ENCODE peak calls at places on chromosomes 13 and 19, in six cellular contexts. U, X, T, K, V and P are unnamed samples.

GRCh38 chr19:11964496-11964857 is 363 bp upstream of the ZNF763 start:
- DNase-seq in K (no peak), V (no peak), X (no peak), U (no peak), T (no peak), P (no peak)

GRCh38 chr13:50375792-50376191 is 360.5 kb downstream of the KCNRG start:
- DNase-seq in V (no peak), K (no peak), X (no peak), T (no peak), U (no peak), P (no peak)

GRCh38 chr13:95222733-95223018 is 78.6 kb downstream of the ABCC4 start:
- DNase-seq in X (no peak), K (no peak), V (no peak), U (no peak), T (no peak), P (no peak)

GRCh38 chr19:7397687-7398086 is 49.0 kb downstream of the ARHGEF18 start:
- DNase-seq in V (no peak), X (no peak), T (peak), K (no peak), U (no peak), P (no peak)

GRCh38 chr19:31378404-31378803 is 29.2 kb upstream of the TSHZ3 start:
- DNase-seq in K (no peak), V (no peak), U (no peak), T (peak), X (no peak), P (no peak)

GRCh38 chr13:101535192-101535746 is 82.8 kb downstream of the ITGBL1 start:
- DNase-seq in X (no peak), V (no peak), U (no peak), K (no peak), T (no peak), P (no peak)

GRCh38 chr13:111168116-111168515 is 53.0 kb downstream of the ARHGEF7 start:
- DNase-seq in V (no peak), K (no peak), U (no peak), T (no peak), X (no peak), P (no peak)

GRCh38 chr13:109813663-109814062 is 27.3 kb upstream of the IRS2 start:
- DNase-seq in T (no peak), K (no peak), V (no peak), U (no peak), X (no peak), P (no peak)

GRCh38 chr19:3369337-3370213 is 3.2 kb downstream of the NFIC start:
- DNase-seq in X (peak), U (peak), T (no peak), K (no peak), V (no peak), P (peak)

GRCh38 chr13:37144661-37145060 is 39.2 kb upstream of the CSNK1A1L start:
- DNase-seq in T (no peak), X (no peak), K (no peak), U (no peak), V (no peak), P (no peak)

GRCh38 chr13:44837250-44837649 is 152.0 kb downstream of the NUFIP1 start:
- DNase-seq in U (no peak), K (no peak), V (no peak), T (peak), X (no peak), P (no peak)

GRCh38 chr13:40377783-40378182 is 288.7 kb downstream of the FOXO1 start:
- DNase-seq in K (no peak), U (no peak), V (no peak), X (no peak), T (no peak), P (no peak)

GRCh38 chr19:50893047-50893737 is 18.0 kb downstream of the KLK4 start:
- DNase-seq in V (no peak), T (no peak), U (no peak), K (no peak), X (peak), P (no peak)

GRCh38 chr13:81017525-81018152 is 676.7 kb upstream of the SPRY2 start:
- DNase-seq in K (no peak), V (peak), U (peak), T (no peak), X (peak), P (peak)

GRCh38 chr13:50156722-50157121 is 141.5 kb downstream of the KCNRG start:
- DNase-seq in T (no peak), V (no peak), K (no peak), U (peak), X (no peak), P (no peak)

GRCh38 chr13:47890146-47890814 is 110.8 kb downstream of the SUCLA2 start:
- DNase-seq in V (no peak), T (no peak), K (no peak), U (no peak), X (no peak), P (no peak)

GRCh38 chr19:39727070-39727800 is 10.6 kb downstream of the CLC start:
- DNase-seq in T (no peak), V (no peak), X (no peak), U (no peak), K (no peak), P (no peak)

GRCh38 chr13:42873081-42873480 is 91.7 kb downstream of the FAM216B start:
- DNase-seq in U (no peak), V (no peak), T (no peak), K (no peak), X (no peak), P (no peak)

GRCh38 chr13:24680258-24680920 is at the start of gene ATP12A:
- DNase-seq in X (peak), K (peak), T (no peak), V (peak), U (peak), P (peak)

GRCh38 chr13:21020581-21020980 is 40.8 kb downstream of the LATS2 start:
- DNase-seq in X (no peak), U (no peak), V (no peak), K (no peak), T (no peak), P (no peak)

GRCh38 chr19:38745316-38745715 is 1.0 kb upstream of the CAPN12 start:
- DNase-seq in V (no peak), U (no peak), K (no peak), X (no peak), T (no peak), P (no peak)

GRCh38 chr19:45179063-45179847 is 671 bp downstream of the BLOC1S3 start:
- DNase-seq in K (peak), X (no peak), U (peak), T (no peak), V (peak), P (no peak)

GRCh38 chr13:48505597-48506091 is 27.2 kb downstream of the RCBTB2 start:
- DNase-seq in X (peak), T (peak), V (no peak), K (peak), U (no peak), P (no peak)

GRCh38 chr13:93687261-93687660 is 460.7 kb downstream of the GPC6 start:
- DNase-seq in T (no peak), K (no peak), X (no peak), U (no peak), V (no peak), P (no peak)

GRCh38 chr19:38072776-38073411 is 151.1 kb downstream of the DPF1 start:
- DNase-seq in U (no peak), T (no peak), V (no peak), X (no peak), K (no peak), P (peak)

GRCh38 chr19:8149261-8150094 is at the start of gene FBN3:
- DNase-seq in X (peak), V (peak), T (no peak), U (peak), K (no peak), P (no peak)

GRCh38 chr13:30787747-30788535 is 52.6 kb downstream of the ALOX5AP start:
- DNase-seq in U (no peak), X (no peak), T (no peak), K (no peak), V (no peak), P (peak)

GRCh38 chr13:112522578-112522977 is 65.4 kb downstream of the TUBGCP3 start:
- DNase-seq in V (no peak), X (no peak), K (no peak), U (no peak), T (no peak), P (no peak)

GRCh38 chr19:13783565-13784500 is 9.6 kb downstream of the C19orf53 start:
- DNase-seq in T (no peak), X (no peak), U (no peak), K (no peak), V (no peak), P (no peak)

GRCh38 chr13:113083402-113084061 is 22.1 kb upstream of the F7 start:
- DNase-seq in T (no peak), V (no peak), U (no peak), X (no peak), K (no peak), P (no peak)

GRCh38 chr13:51581148-51581820 is 3.0 kb upstream of the WDFY2 start:
- DNase-seq in U (no peak), X (no peak), T (no peak), V (no peak), K (no peak), P (no peak)

GRCh38 chr19:29478578-29479565 is 46.9 kb upstream of the VSTM2B start:
- DNase-seq in K (no peak), U (peak), V (peak), T (no peak), X (peak), P (peak)